ENCODE peak calls at places on chromosomes 6 and 20, in four cellular contexts. R is HCT116, V is HepG2, I is K562. W is an unnamed sample.

GRCh38 chr20:25285856-25286798 is 38.2 kb downstream of the PYGB start:
- DNase-seq in R (no peak), I (no peak), V (no peak), W (no peak)

GRCh38 chr6:6320901-6321300 is 439 bp upstream of the F13A1 start:
- DNase-seq in I (no peak), R (no peak), V (no peak), W (peak)

GRCh38 chr6:44667668-44668390 is 280.3 kb downstream of the CDC5L start:
- DNase-seq in R (peak), I (peak), V (peak), W (peak)

GRCh38 chr20:2798814-2799213 is 1.6 kb downstream of the CPXM1 start:
- DNase-seq in I (peak), R (no peak), V (no peak), W (no peak)

GRCh38 chr6:151358475-151358874 is 32.9 kb downstream of the ZBTB2 start:
- DNase-seq in R (no peak), V (no peak), I (no peak), W (no peak)

GRCh38 chr6:93896081-93896480 is 476.7 kb upstream of the EPHA7 start:
- DNase-seq in R (no peak), V (no peak), I (no peak), W (no peak)

GRCh38 chr20:415820-416322 is 7.8 kb downstream of the RBCK1 start:
- DNase-seq in R (no peak), I (peak), V (no peak), W (no peak)

GRCh38 chr6:131368077-131368911 is 204.7 kb upstream of the ARG1 start:
- DNase-seq in V (no peak), I (no peak), R (no peak), W (no peak)

GRCh38 chr6:126662966-126663365 is 323.1 kb downstream of the CENPW start:
- DNase-seq in V (no peak), I (no peak), R (no peak), W (no peak)

GRCh38 chr6:8914700-8915099 is 479.4 kb upstream of the SLC35B3 start:
- DNase-seq in I (no peak), R (no peak), V (no peak), W (no peak)

GRCh38 chr20:34262488-34263288 is 21.5 kb downstream of the ASIP start:
- DNase-seq in R (no peak), V (peak), I (peak), W (no peak)

DNA sequence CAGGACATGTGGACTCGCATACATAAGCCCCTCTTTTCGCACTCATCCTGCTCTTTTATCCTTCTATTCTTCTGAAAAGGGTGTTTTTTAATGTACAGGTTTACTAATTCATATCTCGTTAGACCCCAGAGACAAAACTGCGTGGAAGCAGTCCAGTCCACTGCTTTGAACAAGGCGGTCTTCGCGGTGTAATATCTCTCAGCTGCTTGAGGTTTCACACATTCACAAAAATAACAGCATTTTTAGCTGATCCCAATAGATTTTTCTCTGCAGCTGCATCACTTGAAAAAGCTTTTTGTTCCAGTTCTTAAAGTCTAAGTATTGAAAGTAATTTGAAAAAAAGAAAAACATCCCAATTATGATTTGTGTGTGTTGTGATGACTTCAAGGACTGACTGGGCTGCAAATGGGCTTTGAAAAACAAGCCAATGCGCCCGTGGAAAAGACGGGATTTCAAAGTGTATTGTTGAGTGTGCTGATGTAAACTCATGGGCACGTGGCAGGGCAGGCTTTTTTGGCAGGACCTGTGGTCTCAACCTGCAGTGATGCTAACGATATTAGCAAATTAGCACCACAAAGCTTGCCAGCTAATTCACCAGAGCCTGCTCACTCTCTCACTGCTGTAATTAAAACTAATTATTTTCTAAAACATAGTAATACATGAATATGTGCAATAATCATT is 151.1 kb downstream of the TMEM242 start:
- DNase-seq in R (no peak), I (no peak), V (no peak), W (no peak)
- TF ChIP-seq TCF7L2 in R (no peak), I (no peak), V (no peak), W (no peak)

DNA sequence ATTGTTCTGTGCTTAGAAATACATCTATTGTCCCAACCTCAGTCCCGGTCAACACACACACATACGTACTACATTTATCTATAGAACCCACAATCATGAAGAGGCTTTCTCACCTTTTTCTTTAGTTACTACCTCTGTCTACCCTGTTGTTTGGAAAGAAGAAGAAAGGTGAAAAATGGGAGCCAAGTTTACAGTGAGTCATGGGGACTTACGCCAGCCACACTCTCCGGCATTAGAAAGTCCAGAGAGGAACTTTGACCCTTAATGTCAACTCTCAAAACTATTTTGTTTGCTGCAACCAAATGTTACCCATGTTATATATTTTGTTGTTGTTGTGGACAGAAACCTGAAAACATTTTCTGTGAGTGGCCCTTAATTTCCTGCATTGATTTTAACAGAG is 259.1 kb downstream of the ZFAND3 start:
- DNase-seq in R (no peak), V (peak), I (no peak), W (no peak)
- TF ChIP-seq TCF7L2 in R (no peak), V (no peak), I (no peak), W (no peak)

DNA sequence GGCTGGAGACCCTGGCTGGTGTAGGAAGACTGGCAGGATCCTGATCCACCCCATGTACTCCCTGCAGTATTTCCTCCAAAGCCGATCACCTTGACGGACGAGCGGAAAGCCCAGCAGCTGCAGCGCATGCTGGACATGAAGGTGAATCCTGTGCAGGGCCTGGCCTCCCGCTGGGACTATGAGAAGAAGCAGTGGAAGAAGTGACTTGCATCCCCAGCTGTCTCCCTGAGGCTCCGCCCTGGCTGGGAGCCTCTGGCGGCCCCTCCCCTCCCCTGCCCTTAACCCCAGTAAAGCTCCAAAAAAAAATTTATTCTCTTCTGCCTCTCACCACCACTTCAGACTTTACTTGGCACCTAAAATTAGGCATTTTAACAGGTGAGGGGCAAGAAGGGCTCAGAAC is 7.0 kb downstream of the COX4I2 start:
- DNase-seq in V (no peak), I (peak), R (no peak), W (no peak)
- TF ChIP-seq TCF7L2 in V (no peak), I (no peak), R (no peak), W (no peak)

DNA sequence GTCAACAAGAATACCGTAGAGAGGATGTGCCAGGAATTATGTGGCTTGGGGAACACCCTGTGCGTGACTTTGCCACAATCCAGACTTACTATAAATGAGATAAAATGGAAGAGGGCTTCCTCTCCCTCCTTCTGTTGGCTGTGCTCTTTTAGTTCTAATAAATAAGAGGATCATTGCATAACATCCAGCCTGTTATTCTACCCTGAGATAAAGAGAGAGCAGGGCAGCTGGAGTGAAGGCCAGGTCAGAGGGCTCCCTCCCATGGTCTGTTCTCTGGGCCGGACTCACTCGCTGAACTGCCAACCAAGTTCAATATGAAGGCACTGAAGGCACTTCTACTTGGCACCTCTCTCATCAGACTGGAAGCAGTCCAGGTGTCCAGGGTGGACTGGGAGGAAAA is 91.7 kb downstream of the MTFR2 start:
- DNase-seq in V (no peak), I (no peak), R (no peak), W (no peak)
- TF ChIP-seq TCF7L2 in V (no peak), I (no peak), R (no peak), W (no peak)

DNA sequence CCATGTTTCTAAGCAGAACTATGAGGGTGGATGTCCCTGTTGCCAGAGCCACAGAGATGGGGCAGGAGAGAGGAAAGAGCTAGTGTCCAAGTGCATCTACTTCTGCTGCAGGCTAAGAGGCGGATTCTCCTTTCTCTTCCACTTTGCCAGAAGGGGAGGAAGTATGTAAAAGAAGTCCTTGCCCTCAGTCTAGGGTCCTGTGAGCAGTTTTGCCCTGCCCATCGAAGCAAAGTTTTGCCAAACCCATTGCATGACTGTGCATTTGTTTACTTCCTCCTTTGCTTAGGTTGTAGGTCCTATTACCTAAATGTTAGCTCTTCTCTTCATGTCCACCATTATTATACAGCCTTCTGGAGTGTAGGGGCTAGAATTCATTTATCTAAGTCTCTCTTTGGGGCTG is 106.2 kb upstream of the ARMC2 start:
- DNase-seq in V (no peak), R (no peak), I (no peak), W (no peak)
- TF ChIP-seq TCF7L2 in V (no peak), R (no peak), I (no peak), W (no peak)

GRCh38 chr20:17228624-17229061 is 1.8 kb downstream of the PCSK2 start:
- DNase-seq in R (no peak), I (peak), V (no peak), W (no peak)

GRCh38 chr20:17227199-17227535 is 327 bp downstream of the PCSK2 start:
- DNase-seq in I (no peak), R (no peak), V (no peak), W (no peak)

GRCh38 chr20:17225891-17226409 is 890 bp upstream of the PCSK2 start:
- DNase-seq in R (no peak), V (no peak), I (no peak), W (no peak)

GRCh38 chr20:17227669-17228623 is 1.1 kb downstream of the PCSK2 start:
- DNase-seq in I (no peak), V (no peak), R (no peak), W (no peak)

GRCh38 chr20:17226410-17227198 is at the start of gene PCSK2:
- DNase-seq in I (peak), R (no peak), V (no peak), W (no peak)
- TF ChIP-seq TCF7L2 in I (no peak), R (no peak), V (no peak), W (no peak)

GRCh38 chr6:18405477-18406293 is 18.5 kb downstream of the RNF144B start:
- DNase-seq in I (no peak), R (no peak), V (no peak), W (peak)

GRCh38 chr6:18395177-18395850 is 8.2 kb downstream of the RNF144B start:
- DNase-seq in R (no peak), V (no peak), I (no peak), W (no peak)

GRCh38 chr6:18397701-18398100 is 10.6 kb downstream of the RNF144B start:
- DNase-seq in V (no peak), R (no peak), I (no peak), W (no peak)

GRCh38 chr6:18395851-18396187 is 8.7 kb downstream of the RNF144B start:
- DNase-seq in V (no peak), I (no peak), R (no peak), W (no peak)

GRCh38 chr6:18400831-18401446 is 13.8 kb downstream of the RNF144B start:
- DNase-seq in I (no peak), R (no peak), V (no peak), W (no peak)
- TF ChIP-seq TCF7L2 in I (no peak), R (no peak), V (no peak), W (no peak)

DNA sequence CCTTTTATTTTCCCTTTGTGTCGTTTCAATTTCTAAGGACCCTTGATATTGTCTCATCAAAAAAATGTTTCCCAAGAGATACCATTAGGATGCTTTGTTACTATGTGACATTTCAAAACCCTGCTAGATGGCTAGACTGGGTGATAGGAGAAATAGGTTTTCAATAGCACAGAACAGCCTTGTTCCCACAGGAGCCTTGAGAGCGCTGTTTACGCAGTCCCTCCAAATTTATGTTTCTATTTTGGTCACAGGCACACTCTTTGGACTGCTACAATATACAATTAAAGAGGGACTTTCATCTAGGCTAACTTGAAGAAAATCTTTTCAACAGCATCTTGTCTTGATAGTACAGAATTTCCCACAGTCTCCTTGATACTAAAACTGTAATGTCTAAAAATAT is 23.0 kb downstream of the UBE3D start:
- DNase-seq in I (no peak), R (no peak), V (no peak), W (no peak)
- TF ChIP-seq TCF7L2 in I (no peak), R (no peak), V (no peak), W (no peak)

DNA sequence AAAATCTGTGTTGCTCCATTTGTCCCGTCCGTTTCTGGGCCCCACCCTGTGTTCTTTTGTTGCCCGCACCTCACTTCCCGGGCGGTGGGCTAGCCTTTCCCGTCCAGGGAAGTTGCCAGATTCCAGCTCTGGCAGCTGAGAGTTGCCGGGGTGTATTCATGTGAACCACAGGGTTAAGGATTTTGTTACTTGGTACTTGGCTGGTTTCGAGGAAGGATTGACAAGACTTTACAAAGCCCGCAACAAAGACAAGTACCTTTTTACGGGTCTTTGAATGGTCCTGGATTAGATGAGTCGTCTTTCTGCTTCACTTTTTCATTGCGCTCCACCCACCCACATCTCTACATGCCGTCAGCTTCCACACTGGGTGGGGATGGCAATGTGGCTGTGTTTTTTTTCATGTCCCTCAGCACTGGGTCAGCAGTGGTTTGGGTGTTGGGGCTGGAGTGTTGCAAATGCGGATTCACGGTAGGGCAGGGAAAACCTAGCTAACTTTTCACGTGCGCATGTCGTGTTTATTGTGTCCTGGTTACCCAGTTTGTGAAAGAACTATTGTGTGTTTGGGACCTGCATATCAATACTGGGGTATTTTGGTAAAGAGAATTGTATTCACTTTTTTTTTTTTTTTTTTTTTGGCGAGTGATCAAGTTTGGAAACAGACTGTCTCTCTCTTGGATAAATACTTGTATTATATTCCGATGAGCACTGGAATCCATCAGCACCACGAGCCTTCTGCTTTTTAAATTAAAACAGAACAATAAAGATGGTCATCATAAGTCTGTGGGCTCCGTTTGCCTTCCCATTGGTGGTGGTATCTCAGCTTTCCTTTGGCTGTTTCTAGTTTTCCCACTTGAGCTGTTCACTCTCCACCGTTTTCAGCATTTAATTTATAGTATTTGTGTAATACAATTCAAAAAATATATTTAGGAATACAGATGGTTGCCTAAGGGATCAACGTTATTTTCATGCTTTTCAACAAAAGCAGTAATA is 1.2 kb downstream of the DUSP22 start:
- DNase-seq in I (no peak), R (no peak), V (no peak), W (no peak)
- TF ChIP-seq TCF7L2 in I (no peak), R (no peak), V (no peak), W (no peak)

DNA sequence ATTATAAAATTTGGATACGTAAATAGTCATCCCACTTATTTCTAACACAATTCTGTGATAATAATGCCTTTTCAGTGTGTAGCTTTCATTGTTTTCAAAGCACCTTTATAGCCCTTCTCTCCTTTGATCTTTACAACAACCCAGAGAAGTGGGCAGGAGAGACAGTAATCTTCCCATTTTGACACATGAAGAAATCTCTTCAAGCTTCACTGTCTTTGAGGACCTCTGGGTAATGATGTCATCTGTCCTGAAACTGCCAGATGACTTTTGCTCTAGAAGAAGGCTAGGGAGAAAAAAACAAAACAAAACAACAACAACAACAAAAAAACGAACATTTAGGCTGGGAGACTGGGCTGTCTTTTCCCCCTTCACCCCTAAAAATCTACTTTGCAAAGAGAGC is 203.0 kb downstream of the KCNQ5 start:
- DNase-seq in V (no peak), R (no peak), I (no peak), W (no peak)
- TF ChIP-seq TCF7L2 in V (no peak), R (no peak), I (no peak), W (no peak)